ENCODE peak calls at places on chromosome 18, in eight cellular contexts. V is lung microvascular endothelial cell, I is NCI-H345, T is D341Med, W is ELR, L is NCI-H1105, C is heart left ventricle, O is tibial nerve. N is an unnamed sample.

GRCh38 chr18:12046751-12047335 is 46.8 kb upstream of the ANKRD62 start:
- DNase-seq in T (peak), W (peak), I (no peak), L (no peak), C (no peak), V (no peak), O (no peak), N (no peak)

GRCh38 chr18:32026491-32027086 is 8.0 kb downstream of the RNF125 start:
- DNase-seq in L (no peak), C (no peak), W (no peak), O (no peak), I (no peak), T (no peak), V (no peak), N (no peak)

GRCh38 chr18:27298215-27298804 is 113.2 kb upstream of the CHST9 start:
- DNase-seq in T (no peak), W (no peak), C (no peak), L (no peak), V (no peak), O (no peak), I (peak), N (no peak)

GRCh38 chr18:63879684-63880083 is 7.8 kb upstream of the SERPINB2 start:
- DNase-seq in W (peak), V (peak), T (no peak), C (no peak), O (no peak), L (no peak), I (no peak), N (no peak)

GRCh38 chr18:11548367-11548766 is 61.0 kb upstream of the SLC35G4 start:
- DNase-seq in T (no peak), C (no peak), L (no peak), W (no peak), I (no peak), V (no peak), O (no peak), N (no peak)

GRCh38 chr18:57585421-57585820 is 1.1 kb downstream of the FECH start:
- DNase-seq in W (peak), O (no peak), T (no peak), C (no peak), V (no peak), I (no peak), L (no peak), N (no peak)

GRCh38 chr18:34540897-34541296 is 169.2 kb upstream of the DTNA start:
- DNase-seq in T (no peak), O (no peak), C (no peak), L (no peak), I (no peak), V (no peak), W (no peak), N (no peak)

GRCh38 chr18:78804206-78805030 is 175.2 kb upstream of the SALL3 start:
- DNase-seq in O (no peak), V (no peak), T (no peak), C (no peak), I (no peak), L (no peak), W (no peak), N (no peak)

GRCh38 chr18:59343916-59344315 is 15.1 kb downstream of the LMAN1 start:
- DNase-seq in W (no peak), I (no peak), T (no peak), V (no peak), C (no peak), L (no peak), O (no peak), N (no peak)

GRCh38 chr18:76546282-76546572 is 51.2 kb upstream of the ZNF516 start:
- DNase-seq in I (no peak), L (no peak), O (no peak), C (no peak), T (no peak), W (no peak), V (no peak), N (no peak)

GRCh38 chr18:52392160-52392559 is 52.2 kb downstream of the DCC start:
- DNase-seq in C (no peak), O (no peak), T (no peak), L (no peak), I (no peak), W (no peak), V (no peak), N (no peak)

GRCh38 chr18:76981388-76981968 is 151.1 kb downstream of the MBP start:
- DNase-seq in V (no peak), L (no peak), O (no peak), T (no peak), C (no peak), I (peak), W (no peak), N (no peak)

GRCh38 chr18:51668101-51668500 is 470.6 kb upstream of the MEX3C start:
- DNase-seq in I (peak), V (peak), L (peak), O (peak), W (peak), T (peak), C (peak), N (peak)

GRCh38 chr18:26700728-26701127 is 152.4 kb upstream of the KCTD1 start:
- DNase-seq in W (no peak), O (no peak), I (no peak), T (no peak), L (no peak), V (no peak), C (no peak), N (no peak)

GRCh38 chr18:7370812-7371211 is 139.9 kb downstream of the LRRC30 start:
- DNase-seq in O (peak), C (peak), I (no peak), T (no peak), V (peak), L (no peak), W (no peak), N (no peak)

GRCh38 chr18:12308386-12309100 is 502 bp downstream of the TUBB6 start:
- DNase-seq in C (peak), T (peak), W (peak), O (peak), L (peak), I (no peak), V (peak), N (no peak)

GRCh38 chr18:48168861-48169260 is 238.4 kb upstream of the SMAD2 start:
- DNase-seq in T (no peak), W (no peak), O (no peak), C (no peak), V (no peak), I (no peak), L (no peak), N (no peak)

GRCh38 chr18:50298443-50299284 is 11.2 kb upstream of the CXXC1 start:
- DNase-seq in T (no peak), C (no peak), O (no peak), W (no peak), I (no peak), V (no peak), L (no peak), N (no peak)

GRCh38 chr18:49041677-49042570 is 91.2 kb upstream of the SMAD7 start:
- DNase-seq in L (peak), W (peak), V (peak), O (peak), T (peak), I (peak), C (peak), N (no peak)

GRCh38 chr18:5173646-5174045 is 23.4 kb downstream of the AKAIN1 start:
- DNase-seq in T (no peak), L (no peak), O (no peak), W (no peak), C (no peak), I (no peak), V (no peak), N (no peak)

GRCh38 chr18:70672581-70672980 is 383.7 kb downstream of the SOCS6 start:
- DNase-seq in L (no peak), W (no peak), T (no peak), C (no peak), I (no peak), V (no peak), O (no peak), N (no peak)

GRCh38 chr18:12409466-12409865 is 1.7 kb downstream of the PRELID3A start:
- DNase-seq in V (no peak), C (no peak), T (peak), I (no peak), O (no peak), L (no peak), W (peak), N (no peak)

GRCh38 chr18:32093523-32093922 is 1.8 kb downstream of the RNF138 start:
- DNase-seq in O (no peak), C (no peak), I (peak), V (peak), W (peak), L (no peak), T (peak), N (no peak)

GRCh38 chr18:49764032-49764431 is 49.3 kb downstream of the ACAA2 start:
- DNase-seq in W (no peak), O (no peak), I (no peak), T (no peak), L (no peak), V (no peak), C (no peak), N (no peak)

GRCh38 chr18:23689031-23689615 is at the start of gene LAMA3:
- DNase-seq in O (no peak), V (peak), L (peak), C (peak), T (peak), W (peak), I (peak), N (peak)

GRCh38 chr18:70234667-70235459 is 29.4 kb upstream of the RTTN start:
- DNase-seq in I (no peak), O (no peak), T (no peak), C (peak), V (no peak), L (no peak), W (peak), N (no peak)

GRCh38 chr18:33181016-33181415 is 259.5 kb downstream of the CCDC178 start:
- DNase-seq in O (no peak), T (no peak), L (no peak), C (no peak), W (no peak), I (no peak), V (no peak), N (no peak)

GRCh38 chr18:10248738-10249137 is 205.7 kb upstream of the APCDD1 start:
- DNase-seq in L (no peak), O (no peak), V (no peak), T (no peak), C (no peak), I (no peak), W (no peak), N (no peak)

GRCh38 chr18:50469380-50469781 is 90.5 kb upstream of the MAPK4 start:
- DNase-seq in O (no peak), W (no peak), T (no peak), I (no peak), C (peak), V (no peak), L (no peak), N (no peak)

GRCh38 chr18:70228546-70228945 is 23.1 kb upstream of the RTTN start:
- DNase-seq in I (no peak), O (no peak), W (peak), V (no peak), L (no peak), T (no peak), C (no peak), N (no peak)

GRCh38 chr18:23635283-23636040 is 27.2 kb downstream of the ANKRD29 start:
- DNase-seq in V (no peak), O (no peak), W (no peak), T (no peak), C (no peak), I (peak), L (no peak), N (no peak)

GRCh38 chr18:25164837-25165791 is 186.9 kb downstream of the ZNF521 start:
- DNase-seq in W (no peak), V (peak), T (no peak), L (no peak), O (peak), C (peak), I (no peak), N (no peak)

GRCh38 chr18:77702686-77703085 is 453.0 kb downstream of the GALR1 start:
- DNase-seq in L (peak), W (peak), T (no peak), O (no peak), I (peak), C (no peak), V (peak), N (peak)

GRCh38 chr18:45171575-45172225 is 443.6 kb upstream of the SLC14A2 start:
- DNase-seq in W (no peak), L (no peak), O (peak), T (no peak), C (no peak), I (no peak), V (no peak), N (no peak)

GRCh38 chr18:79834834-79835233 is 37.1 kb downstream of the KCNG2 start:
- DNase-seq in O (no peak), W (no peak), I (no peak), L (no peak), C (no peak), V (no peak), T (no peak), N (no peak)

GRCh38 chr18:34222025-34222395 is 2.7 kb downstream of the NOL4 start:
- DNase-seq in O (no peak), W (no peak), T (peak), L (peak), I (peak), C (no peak), V (no peak), N (peak)

GRCh38 chr18:63177822-63178525 is 141.6 kb downstream of the BCL2 start:
- DNase-seq in O (no peak), W (no peak), T (no peak), I (no peak), C (no peak), V (no peak), L (peak), N (peak)

N was measured in NCI-H526 treated with DMSO at 0.1 percent for 48 hours.